ENCODE peak calls at places on chromosomes 7 and 10, in ten cellular contexts. Z is brain microvascular endothelial cell; C is sciatic nerve; P is RWPE1; X is NCI-H526; A is HCEC 1CT; B is ovary; Y is BE2C; E is CD4-positive, CD25-positive, alpha-beta regulatory T cell; W is GM04504. T is an unnamed sample.

GRCh38 chr10:130509881-130510689 is 373.9 kb downstream of the GLRX3 start:
- DNase-seq in X (no peak), W (no peak), A (no peak), C (no peak), B (no peak), Y (no peak), Z (no peak), P (no peak), E (no peak), T (no peak)

GRCh38 chr10:65142641-65143435 is 1621.6 kb downstream of the REEP3 start:
- DNase-seq in B (no peak), A (no peak), W (no peak), E (no peak), Y (no peak), Z (no peak), X (no peak), C (no peak), P (no peak), T (no peak)

GRCh38 chr7:2272031-2272430 is 30.0 kb downstream of the NUDT1 start:
- DNase-seq in W (no peak), A (no peak), P (no peak), X (no peak), E (no peak), Y (no peak), B (no peak), Z (no peak), C (no peak), T (no peak)

GRCh38 chr10:95217476-95217875 is 23.4 kb downstream of the ACSM6 start:
- DNase-seq in W (no peak), C (no peak), B (no peak), Z (no peak), Y (no peak), A (peak; percentile 26), P (no peak), X (no peak), E (no peak), T (no peak)

GRCh38 chr7:78607099-78607498 is 808.5 kb downstream of the PHTF2 start:
- DNase-seq in X (peak; percentile 6), E (no peak), B (no peak), Z (peak; percentile 15), P (no peak), W (no peak), C (no peak), A (peak; percentile 32), Y (no peak), T (no peak)

GRCh38 chr7:17236603-17237002 is 61.8 kb upstream of the AHR start:
- DNase-seq in C (no peak), Z (peak; percentile 42), B (no peak), Y (no peak), P (no peak), W (no peak), A (no peak), E (no peak), X (no peak), T (no peak)

GRCh38 chr7:51591223-51591622 is 274.6 kb upstream of the COBL start:
- DNase-seq in P (no peak), W (no peak), E (no peak), X (no peak), C (no peak), B (no peak), Z (no peak), Y (no peak), A (no peak), T (no peak)

GRCh38 chr7:73732397-73732796 is 6.2 kb downstream of the ABHD11 start:
- DNase-seq in A (no peak), Y (no peak), Z (no peak), B (no peak), P (no peak), E (no peak), W (no peak), C (no peak), X (no peak), T (no peak)

GRCh38 chr7:2114052-2114451 is 118.7 kb downstream of the MAD1L1 start:
- DNase-seq in B (no peak), Y (no peak), X (no peak), A (peak; percentile 67), W (peak; percentile 48), P (peak; percentile 74), C (no peak), Z (peak; percentile 71), E (no peak), T (no peak)

GRCh38 chr7:158282461-158283001 is 305.1 kb downstream of the PTPRN2 start:
- DNase-seq in Y (no peak), C (no peak), P (no peak), W (no peak), E (no peak), B (peak; percentile 14), Z (no peak), A (no peak), X (no peak), T (peak; percentile 11)

GRCh38 chr7:5607958-5608656 is 173.4 kb downstream of the RNF216 start:
- DNase-seq in B (no peak), W (no peak), Z (no peak), Y (no peak), A (no peak), E (no peak), C (no peak), X (no peak), P (peak; percentile 81), T (no peak)

GRCh38 chr7:27409776-27410175 is 167.2 kb downstream of the EVX1 start:
- DNase-seq in C (no peak), P (no peak), W (peak; percentile 31), E (no peak), A (peak; percentile 79), Y (no peak), B (no peak), Z (no peak), X (no peak), T (no peak)

GRCh38 chr10:87505366-87506113 is 847 bp downstream of the MINPP1 start:
- DNase-seq in B (peak; percentile 65), P (peak; percentile 67), C (peak; percentile 61), X (no peak), Z (peak; percentile 45), E (peak; percentile 33), W (no peak), Y (peak; percentile 73), A (peak; percentile 71), T (peak; percentile 72)

T was measured in left ventricle myocardium superior.